ENCODE peak calls at places on chromosomes 7 and 10, in nine cellular contexts. R is CD4-positive, alpha-beta memory T cell; Q is pancreas; P is CD8-positive, alpha-beta memory T cell; A is CD8-positive, alpha-beta T cell; H is testis; S is Caco-2; I is brain microvascular endothelial cell; M is effector memory CD4-positive, alpha-beta T cell. J is an unnamed sample.

GRCh38 chr10:21099291-21099800 is 202.2 kb upstream of the NEBL start:
- DNase-seq in Q (no peak), S (no peak), A (no peak), R (no peak), M (no peak), H (no peak), I (no peak), P (no peak), J (no peak)

GRCh38 chr7:120185940-120186682 is 86.9 kb upstream of the KCND2 start:
- DNase-seq in S (no peak), R (no peak), I (no peak), H (no peak), M (no peak), A (no peak), P (no peak), Q (no peak), J (no peak)

GRCh38 chr10:70440296-70441160 is 953 bp downstream of the NODAL start:
- DNase-seq in S (no peak), P (no peak), H (no peak), M (no peak), I (no peak), A (no peak), Q (peak; percentile 47), R (no peak), J (no peak)

GRCh38 chr10:27948191-27948590 is 50.7 kb downstream of the ODAD2 start:
- DNase-seq in M (no peak), A (no peak), I (no peak), Q (no peak), H (no peak), R (no peak), P (no peak), S (no peak), J (no peak)

GRCh38 chr10:72328045-72328828 is 26.5 kb downstream of the DNAJB12 start:
- DNase-seq in Q (peak; percentile 84), P (no peak), H (peak; percentile 81), A (no peak), R (no peak), M (no peak), S (peak; percentile 81), I (peak; percentile 52), J (no peak)

GRCh38 chr7:142123184-142123583 is 11.7 kb downstream of the MGAM2 start:
- DNase-seq in I (no peak), S (no peak), H (no peak), P (no peak), M (no peak), A (no peak), R (no peak), Q (no peak), J (no peak)

GRCh38 chr7:109622320-109622719 is 1052.6 kb downstream of the DNAJB9 start:
- DNase-seq in Q (no peak), I (no peak), H (no peak), S (no peak), P (no peak), A (no peak), M (no peak), R (no peak), J (no peak)

GRCh38 chr7:101162551-101163280 is 2.7 kb downstream of the VGF start:
- DNase-seq in R (no peak), H (peak; percentile 59), A (no peak), P (no peak), M (no peak), S (peak; percentile 84), I (no peak), Q (peak; percentile 70), J (no peak)

GRCh38 chr7:4240813-4241612 is 441.1 kb upstream of the FOXK1 start:
- DNase-seq in Q (no peak), A (no peak), I (no peak), R (no peak), S (no peak), H (no peak), P (no peak), M (no peak), J (no peak)

GRCh38 chr7:95794917-95795515 is 22.7 kb downstream of the DYNC1I1 start:
- DNase-seq in S (no peak), H (peak; percentile 28), M (no peak), P (no peak), Q (no peak), R (no peak), A (no peak), I (peak; percentile 33), J (no peak)

GRCh38 chr10:491667-492424 is 197.6 kb downstream of the DIP2C start:
- DNase-seq in S (peak; percentile 21), I (no peak), A (no peak), Q (no peak), H (no peak), M (no peak), P (no peak), R (no peak), J (no peak)

DNA sequence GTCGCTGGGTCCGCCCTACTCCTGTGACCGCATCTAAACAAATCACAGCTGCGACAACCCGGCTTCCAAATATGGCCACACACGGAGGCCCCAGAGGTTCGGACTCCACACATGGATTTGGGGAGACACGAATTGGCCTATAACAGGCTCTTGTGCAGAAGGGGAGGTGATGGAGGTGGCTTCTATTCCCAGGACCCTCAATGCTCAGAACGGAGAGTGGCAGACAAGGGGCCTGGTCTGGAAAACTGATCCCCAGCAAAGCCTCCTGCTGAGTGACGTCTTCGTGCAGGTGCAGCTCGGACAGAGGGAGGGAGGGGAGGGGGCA is 90.2 kb downstream of the FOXL3 start:
- DNase-seq in H (no peak), Q (no peak), P (no peak), A (no peak), R (no peak), I (no peak), M (no peak), S (no peak), J (no peak)
- H3K27me3 ChIP-seq in H (no peaks in the 10 kb centered on the region), Q (no peaks in the 10 kb centered on the region), P (no peaks in the 10 kb centered on the region), A (no peaks in the 10 kb centered on the region), R (no peaks in the 10 kb centered on the region), I (peaks cover 22% of the 10 kb centered on the region), M (no peaks in the 10 kb centered on the region), S (no peaks in the 10 kb centered on the region), J (peaks cover 24% of the 10 kb centered on the region)

DNA sequence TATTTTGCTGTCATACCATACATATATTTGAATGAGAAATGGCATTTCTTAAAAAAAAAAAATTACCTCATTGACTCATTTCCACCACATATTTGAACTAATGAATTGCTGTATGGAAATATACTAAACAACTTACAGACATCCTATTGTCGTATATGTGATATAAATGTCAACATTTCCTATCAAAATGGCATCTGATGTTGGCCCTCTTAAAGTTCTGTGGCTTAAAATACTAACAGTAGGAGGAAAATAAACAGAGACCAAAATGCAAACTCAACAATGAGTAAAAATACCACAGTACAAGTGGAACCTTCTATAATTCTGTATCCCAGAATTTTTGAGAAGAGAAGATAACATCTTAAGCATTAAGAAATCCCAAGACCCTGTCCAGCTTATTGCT is 405.6 kb upstream of the GALNT17 start:
- DNase-seq in Q (no peak), A (no peak), I (no peak), H (no peak), S (no peak), M (no peak), P (no peak), R (no peak), J (no peak)
- H3K36me3 ChIP-seq in Q (no peaks in the 10 kb centered on the region), A (no peaks in the 10 kb centered on the region), I (no peaks in the 10 kb centered on the region), H (no peaks in the 10 kb centered on the region), S (no peaks in the 10 kb centered on the region), M (no peaks in the 10 kb centered on the region), P (no peaks in the 10 kb centered on the region), R (no peaks in the 10 kb centered on the region), J (no peaks in the 10 kb centered on the region)

DNA sequence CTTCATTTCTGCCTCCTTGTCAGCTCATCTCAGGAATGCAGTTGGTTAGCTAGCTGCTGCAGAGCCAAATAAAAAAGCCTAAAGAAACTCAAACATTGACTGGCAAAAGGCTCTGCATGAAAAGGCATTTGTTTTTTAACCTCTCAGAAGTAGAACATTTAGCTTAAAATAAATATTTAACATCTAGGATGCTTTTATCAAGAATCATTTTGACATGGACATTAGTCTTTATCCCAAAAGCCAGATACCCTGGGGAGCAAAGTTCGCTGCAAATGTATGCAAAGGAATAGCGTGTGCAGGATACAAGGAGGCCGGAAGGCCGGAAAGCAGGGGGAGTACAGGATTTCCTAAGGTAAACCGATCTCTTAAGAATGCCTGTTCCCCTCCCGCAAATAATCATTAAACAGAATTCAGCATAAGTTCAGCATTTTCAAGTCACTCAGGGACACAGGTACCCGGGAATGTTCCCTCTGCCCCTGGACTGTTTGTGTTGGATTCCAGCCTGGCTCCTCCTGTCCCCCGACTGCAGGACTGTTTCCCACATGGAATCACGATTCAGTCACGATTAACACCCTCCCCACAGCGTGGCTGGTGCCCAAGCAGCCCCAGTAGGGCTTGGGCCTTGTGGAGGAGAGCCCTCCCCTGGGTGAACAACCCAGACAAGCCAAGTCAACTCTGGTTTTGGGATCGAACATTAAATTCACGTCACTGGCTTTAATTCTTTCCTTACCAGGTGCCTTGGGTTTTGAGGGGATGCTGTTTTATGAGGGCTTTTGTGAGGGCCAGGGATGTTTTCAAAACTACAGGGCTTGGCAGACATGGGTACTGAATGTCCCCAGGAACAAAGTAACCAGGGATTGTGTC is 97.8 kb downstream of the HIPK2 start:
- DNase-seq in R (no peak), A (no peak), P (no peak), Q (no peak), S (peak; percentile 91), H (no peak), M (no peak), I (peak; percentile 48), J (peak; percentile 34)
- H3K27me3 ChIP-seq in R (no peaks in the 10 kb centered on the region), A (no peaks in the 10 kb centered on the region), P (no peaks in the 10 kb centered on the region), Q (no peaks in the 10 kb centered on the region), S (no peaks in the 10 kb centered on the region), H (no peaks in the 10 kb centered on the region), M (no peaks in the 10 kb centered on the region), I (no peaks in the 10 kb centered on the region), J (no peaks in the 10 kb centered on the region)

GRCh38 chr10:101968286-101968685 is 87.7 kb downstream of the ARMH3 start:
- DNase-seq in I (no peak), P (no peak), M (no peak), S (no peak), R (no peak), H (no peak), Q (no peak), A (no peak), J (no peak)

GRCh38 chr10:101967713-101968112 is 88.3 kb downstream of the ARMH3 start:
- DNase-seq in S (no peak), H (no peak), I (peak; percentile 28), P (no peak), M (no peak), R (no peak), A (no peak), Q (no peak), J (no peak)

GRCh38 chr10:101967119-101967518 is 88.9 kb downstream of the ARMH3 start:
- DNase-seq in S (no peak), M (no peak), A (no peak), I (no peak), R (no peak), Q (no peak), H (no peak), P (no peak), J (no peak)

GRCh38 chr10:101969496-101969895 is 86.5 kb downstream of the ARMH3 start:
- DNase-seq in H (no peak), P (no peak), S (no peak), M (no peak), Q (no peak), A (no peak), I (no peak), R (no peak), J (no peak)

GRCh38 chr10:101968910-101969321 is 87.1 kb downstream of the ARMH3 start:
- DNase-seq in M (no peak), A (no peak), P (no peak), Q (no peak), H (no peak), I (no peak), S (no peak), R (no peak), J (no peak)
- H3K36me3 ChIP-seq in M (peaks cover 25% of the 10 kb centered on the region), A (no peaks in the 10 kb centered on the region), P (peaks cover 11% of the 10 kb centered on the region), Q (no peaks in the 10 kb centered on the region), H (no peaks in the 10 kb centered on the region), I (no peaks in the 10 kb centered on the region), S (no peaks in the 10 kb centered on the region), R (peaks cover 16% of the 10 kb centered on the region), J (peaks cover 4% of the 10 kb centered on the region)